ENCODE peak calls at places on chromosomes 2 and 18, in ten cellular contexts. Q is left ventricle myocardium inferior; B is psoas muscle; G is right cardiac atrium; N is CD8-positive, alpha-beta memory T cell; Z is mammary epithelial cell; W is naive thymus-derived CD4-positive, alpha-beta T cell; X is mesenchymal stem cell; U is prostate gland; F is mesendoderm. M is an unnamed sample.

GRCh38 chr2:182818541-182819308 is 47.7 kb downstream of the FRZB start:
- DNase-seq in Z (no peak), X (peak), B (no peak), N (no peak), W (no peak), G (no peak), F (peak), Q (no peak), U (no peak), M (no peak)

GRCh38 chr2:11373096-11373495 is 28.7 kb upstream of the ROCK2 start:
- DNase-seq in Z (no peak), B (no peak), W (no peak), Q (no peak), N (no peak), X (no peak), U (no peak), G (no peak), F (no peak), M (no peak)

GRCh38 chr2:171272039-171272438 is 111.3 kb upstream of the TLK1 start:
- DNase-seq in G (no peak), X (peak), B (no peak), W (no peak), F (peak), N (no peak), U (peak), Z (peak), Q (no peak), M (no peak)

GRCh38 chr2:26463252-26464207 is 14.4 kb downstream of the OTOF start:
- DNase-seq in F (peak), W (no peak), B (no peak), G (no peak), X (no peak), Q (no peak), Z (no peak), U (no peak), N (peak), M (no peak)

GRCh38 chr18:52326001-52326400 is 14.0 kb upstream of the DCC start:
- DNase-seq in X (peak), F (no peak), U (no peak), Z (peak), Q (no peak), N (no peak), G (no peak), B (no peak), W (no peak), M (no peak)

GRCh38 chr2:7102831-7103230 is 185.6 kb downstream of the RNF144A start:
- DNase-seq in N (no peak), F (no peak), U (no peak), X (no peak), B (no peak), G (no peak), Z (no peak), Q (no peak), W (no peak), M (peak)

GRCh38 chr2:27420996-27421395 is 7.4 kb upstream of the NRBP1 start:
- DNase-seq in W (no peak), Q (no peak), U (no peak), G (no peak), N (no peak), Z (no peak), B (no peak), X (no peak), F (no peak), M (no peak)

GRCh38 chr2:136765256-136765735 is at the start of gene THSD7B:
- DNase-seq in Z (no peak), F (no peak), X (no peak), W (no peak), U (no peak), N (no peak), B (no peak), Q (no peak), G (peak), M (no peak)

GRCh38 chr2:112679484-112679883 is 33.7 kb downstream of the SLC20A1 start:
- DNase-seq in G (no peak), B (peak), N (no peak), U (peak), Z (peak), W (no peak), F (peak), X (no peak), Q (no peak), M (no peak)

GRCh38 chr2:1693723-1694122 is 50.6 kb downstream of the PXDN start:
- DNase-seq in X (no peak), F (no peak), Q (no peak), B (no peak), G (no peak), N (no peak), W (no peak), Z (no peak), U (no peak), M (no peak)

GRCh38 chr18:58784601-58785137 is 80.0 kb upstream of the ZNF532 start:
- DNase-seq in B (no peak), Z (no peak), U (no peak), F (peak), N (no peak), Q (no peak), W (no peak), G (peak), X (peak), M (no peak)
- H3K27ac ChIP-seq in B (peak), Z (peak), U (peak), F (peak), N (no peak), Q (peak), W (no peak), G (peak), X (peak), M (no peak)

DNA sequence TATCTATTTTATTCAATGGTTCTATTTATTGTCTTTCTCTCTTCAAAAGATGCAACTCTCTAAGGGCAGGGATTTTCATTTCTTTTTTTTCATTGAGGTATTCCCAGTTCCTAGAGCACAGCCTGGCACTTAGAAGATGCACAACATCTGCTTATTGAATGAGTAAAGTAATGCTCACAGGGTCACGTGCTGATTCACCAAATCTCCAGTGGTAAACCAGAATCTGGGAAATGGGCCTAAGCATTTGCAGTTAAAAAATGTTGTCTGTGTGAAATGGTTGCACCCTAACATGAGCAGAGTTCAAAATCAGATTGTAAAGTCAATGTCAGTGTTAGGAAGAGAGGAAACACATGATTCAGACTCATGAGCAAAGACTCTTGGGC is 15.8 kb downstream of the SLC8A1 start:
- DNase-seq in U (no peak), G (no peak), Z (no peak), N (no peak), X (no peak), B (no peak), F (no peak), Q (no peak), W (no peak), M (no peak)
- H3K27ac ChIP-seq in U (no peak), G (no peak), Z (peak), N (no peak), X (no peak), B (no peak), F (no peak), Q (peak), W (no peak), M (peak)

DNA sequence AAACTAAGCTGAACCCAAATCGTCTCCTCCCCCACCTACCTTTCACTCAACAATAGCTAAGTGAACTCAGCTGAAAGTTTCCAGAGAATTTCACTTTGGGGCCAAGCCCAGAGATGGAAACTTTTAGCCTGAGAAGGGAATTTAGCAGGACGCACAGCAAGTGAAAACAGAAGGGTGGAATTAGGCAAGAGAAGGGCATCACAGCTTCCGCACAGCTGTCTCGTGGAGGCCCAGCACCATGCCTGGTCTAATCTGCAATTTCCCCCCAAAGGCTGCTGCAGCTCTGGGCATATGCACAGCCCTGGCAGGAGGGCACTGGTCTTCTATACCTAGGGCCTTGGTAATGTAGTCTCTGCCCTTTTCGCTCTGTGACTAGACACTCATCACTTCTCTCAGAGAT is 262.0 kb downstream of the TNS1 start:
- DNase-seq in W (no peak), Q (no peak), Z (no peak), U (no peak), G (no peak), B (no peak), N (no peak), X (no peak), F (no peak), M (peak)
- H3K27ac ChIP-seq in W (no peak), Q (peak), Z (no peak), U (no peak), G (no peak), B (peak), N (no peak), X (no peak), F (no peak), M (peak)

DNA sequence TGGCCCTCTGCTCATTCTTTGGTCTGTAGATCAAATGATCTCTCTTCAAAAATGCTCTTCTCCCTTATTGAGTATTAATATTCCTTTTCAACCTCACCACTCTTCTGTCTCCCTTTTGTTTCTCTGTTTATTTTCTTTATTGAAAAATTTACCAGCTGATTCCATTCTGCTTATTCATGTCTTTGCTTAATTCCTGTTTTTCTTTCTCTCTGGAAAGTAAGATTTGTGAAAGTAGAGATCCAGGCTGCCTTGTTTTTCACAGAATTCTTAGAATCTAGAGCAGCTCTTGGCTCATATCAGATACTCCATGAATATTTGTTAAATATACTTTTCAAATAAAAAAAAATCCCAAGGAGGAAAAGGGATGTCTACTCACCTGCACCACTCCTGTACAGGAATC is 157.0 kb downstream of the DOCK10 start:
- DNase-seq in U (no peak), W (no peak), Q (no peak), Z (no peak), F (no peak), G (no peak), B (no peak), X (no peak), N (no peak), M (no peak)
- H3K27ac ChIP-seq in U (no peak), W (no peak), Q (no peak), Z (no peak), F (no peak), G (no peak), B (no peak), X (peak), N (no peak), M (no peak)

GRCh38 chr2:192696857-192697256 is 502.1 kb upstream of the TMEFF2 start:
- DNase-seq in Q (no peak), G (no peak), Z (no peak), F (no peak), U (no peak), N (no peak), X (no peak), B (no peak), W (no peak), M (no peak)
- H3K27ac ChIP-seq in Q (no peak), G (no peak), Z (no peak), F (no peak), U (no peak), N (no peak), X (no peak), B (no peak), W (no peak), M (no peak)

DNA sequence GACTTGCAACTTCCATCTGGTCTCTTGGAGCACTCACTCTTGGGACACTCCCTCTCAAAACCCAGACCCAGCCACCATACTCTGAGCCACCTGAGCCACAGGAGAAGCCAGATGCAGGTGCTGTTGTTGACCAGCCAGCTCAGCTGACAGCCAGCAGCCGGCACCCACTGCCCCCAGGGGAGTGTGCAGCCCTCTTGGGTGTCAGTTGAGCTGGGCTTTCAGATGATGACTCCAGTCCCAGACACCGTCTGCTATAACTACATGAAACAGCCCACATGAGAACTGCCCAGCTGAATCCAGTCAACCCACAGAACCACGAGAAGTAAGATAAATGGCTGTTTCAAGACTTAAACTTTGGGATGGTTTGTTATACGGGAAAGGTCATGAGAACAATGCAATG is 10.7 kb upstream of the IGFBP2 start:
- DNase-seq in X (no peak), U (no peak), W (no peak), G (no peak), Q (no peak), Z (no peak), F (no peak), B (no peak), N (no peak), M (no peak)
- H3K27ac ChIP-seq in X (no peak), U (no peak), W (no peak), G (no peak), Q (no peak), Z (no peak), F (no peak), B (no peak), N (no peak), M (no peak)

GRCh38 chr2:217927601-217928323 is 75.0 kb downstream of the TNS1 start:
- DNase-seq in N (no peak), B (peak), Q (no peak), X (no peak), F (no peak), Z (no peak), W (no peak), U (no peak), G (no peak), M (no peak)
- H3K27ac ChIP-seq in N (no peak), B (peak), Q (peak), X (no peak), F (no peak), Z (no peak), W (no peak), U (peak), G (peak), M (peak)